ENCODE peak calls at places on chromosome 6, in seven cellular contexts. V is RPMI7951; P is A673; T is SJSA1; N is stimulated activated naive CD8-positive, alpha-beta T cell treated with anti-CD3 and anti-CD28 coated beads, Interleukin-15, Interleukin-2, amounts not matched to agents 100 U/mL and 50 U/mL, for 24 hours; Y is A172; W is Right ventricle myocardium inferior. X is an unnamed sample.

GRCh38 chr6:166910601-166911000 is 45.7 kb downstream of the RNASET2 start:
- DNase-seq in N (no peak), P (no peak), V (peak), Y (no peak), T (no peak), W (no peak), X (no peak)

GRCh38 chr6:28551891-28552666 is 26.4 kb downstream of the GPX5 start:
- DNase-seq in N (no peak), W (no peak), Y (no peak), P (no peak), T (no peak), V (no peak), X (no peak)

GRCh38 chr6:12506211-12506610 is 210.4 kb upstream of the PHACTR1 start:
- DNase-seq in W (no peak), Y (no peak), P (no peak), T (no peak), V (no peak), N (no peak), X (no peak)

GRCh38 chr6:44606506-44606905 is 219.0 kb downstream of the CDC5L start:
- DNase-seq in T (no peak), V (no peak), W (no peak), N (no peak), Y (no peak), P (no peak), X (no peak)

GRCh38 chr6:111200823-111201134 is 113.5 kb downstream of the SLC16A10 start:
- DNase-seq in Y (no peak), W (no peak), N (no peak), V (no peak), T (no peak), P (no peak), X (no peak)

GRCh38 chr6:153150767-153151440 is 19.8 kb upstream of the RGS17 start:
- DNase-seq in T (no peak), V (peak), P (no peak), Y (peak), N (no peak), W (no peak), X (no peak)

GRCh38 chr6:170137911-170138910 is 152.7 kb downstream of the DLL1 start:
- DNase-seq in T (peak), W (no peak), Y (no peak), P (no peak), N (no peak), V (no peak), X (no peak)

GRCh38 chr6:161001421-161001820 is 9.9 kb downstream of the MAP3K4 start:
- DNase-seq in N (no peak), V (no peak), Y (no peak), T (no peak), P (peak), W (no peak), X (no peak)

GRCh38 chr6:136225496-136225895 is 24.6 kb downstream of the MTFR2 start:
- DNase-seq in N (peak), V (peak), P (no peak), Y (peak), T (no peak), W (no peak), X (no peak)

GRCh38 chr6:40778918-40779317 is 191.8 kb upstream of the LRFN2 start:
- DNase-seq in N (no peak), V (no peak), W (no peak), P (no peak), Y (no peak), T (no peak), X (no peak)

X was measured in T follicular helper cell.